ENCODE peak calls at places on chromosome 16, in nine cellular contexts. One of them, this sample, is unnamed.
A peak's percentile ranks its signal among the peaks of the same experiment; 100 is the strongest.

GRCh38 chr16:2008631-2009301 is 855 bp downstream of the ZNF598 start:
- DNase-seq in left ventricle myocardium inferior: peak; percentile 17
- DNase-seq in mucosa of descending colon: peak; percentile 62
- DNase-seq in suprapubic skin: no peak
- DNase-seq in stimulated activated CD4-positive, alpha-beta T cell treated with anti-CD3 and anti-CD28 coated beads, Interleukin-1b, Interleukin-23, amount 100 ng/mL, for 24 hours: no peak
- DNase-seq in ELF-1: no peak
- DNase-seq in foreskin fibroblast: peak; percentile 73
- DNase-seq in H7: peak; percentile 82
- DNase-seq in nucleus accumbens: no peak
- DNase-seq in this sample: no peak

GRCh38 chr16:53821487-53821886 is 117.5 kb downstream of the FTO start:
- DNase-seq in left ventricle myocardium inferior: no peak
- DNase-seq in mucosa of descending colon: no peak
- DNase-seq in suprapubic skin: no peak
- DNase-seq in stimulated activated CD4-positive, alpha-beta T cell treated with anti-CD3 and anti-CD28 coated beads, Interleukin-1b, Interleukin-23, amount 100 ng/mL, for 24 hours: no peak
- DNase-seq in ELF-1: no peak
- DNase-seq in foreskin fibroblast: peak; percentile 58
- DNase-seq in H7: no peak
- DNase-seq in nucleus accumbens: no peak
- DNase-seq in this sample: no peak

GRCh38 chr16:67544329-67544841 is 15.8 kb downstream of the RIPOR1 start:
- DNase-seq in left ventricle myocardium inferior: no peak
- DNase-seq in mucosa of descending colon: no peak
- DNase-seq in suprapubic skin: no peak
- DNase-seq in stimulated activated CD4-positive, alpha-beta T cell treated with anti-CD3 and anti-CD28 coated beads, Interleukin-1b, Interleukin-23, amount 100 ng/mL, for 24 hours: no peak
- DNase-seq in ELF-1: no peak
- DNase-seq in foreskin fibroblast: no peak
- DNase-seq in H7: peak; percentile 70
- DNase-seq in nucleus accumbens: no peak
- DNase-seq in this sample: no peak

GRCh38 chr16:566475-567361 is at the start of gene NHLRC4:
- DNase-seq in left ventricle myocardium inferior: peak; percentile 83
- DNase-seq in mucosa of descending colon: peak; percentile 81
- DNase-seq in suprapubic skin: no peak
- DNase-seq in stimulated activated CD4-positive, alpha-beta T cell treated with anti-CD3 and anti-CD28 coated beads, Interleukin-1b, Interleukin-23, amount 100 ng/mL, for 24 hours: peak; percentile 37
- DNase-seq in ELF-1: peak; percentile 84
- DNase-seq in foreskin fibroblast: peak; percentile 79
- DNase-seq in H7: peak; percentile 96
- DNase-seq in nucleus accumbens: no peak
- DNase-seq in this sample: peak; percentile 77

GRCh38 chr16:56931253-56931768 is 631 bp upstream of the HERPUD1 start:
- DNase-seq in left ventricle myocardium inferior: no peak
- DNase-seq in mucosa of descending colon: peak; percentile 83
- DNase-seq in suprapubic skin: no peak
- DNase-seq in stimulated activated CD4-positive, alpha-beta T cell treated with anti-CD3 and anti-CD28 coated beads, Interleukin-1b, Interleukin-23, amount 100 ng/mL, for 24 hours: no peak
- DNase-seq in ELF-1: peak; percentile 37
- DNase-seq in foreskin fibroblast: no peak
- DNase-seq in H7: peak; percentile 57
- DNase-seq in nucleus accumbens: no peak
- DNase-seq in this sample: no peak

GRCh38 chr16:80948886-80949502 is 57.7 kb downstream of the CMC2 start:
- DNase-seq in left ventricle myocardium inferior: peak; percentile 58
- DNase-seq in mucosa of descending colon: peak; percentile 62
- DNase-seq in suprapubic skin: no peak
- DNase-seq in stimulated activated CD4-positive, alpha-beta T cell treated with anti-CD3 and anti-CD28 coated beads, Interleukin-1b, Interleukin-23, amount 100 ng/mL, for 24 hours: peak; percentile 20
- DNase-seq in ELF-1: peak; percentile 67
- DNase-seq in foreskin fibroblast: peak; percentile 64
- DNase-seq in H7: peak; percentile 55
- DNase-seq in nucleus accumbens: peak; percentile 7
- DNase-seq in this sample: peak; percentile 51

GRCh38 chr16:2770057-2770780 is 6.9 kb downstream of the ELOB start:
- DNase-seq in left ventricle myocardium inferior: no peak
- DNase-seq in mucosa of descending colon: no peak
- DNase-seq in suprapubic skin: no peak
- DNase-seq in stimulated activated CD4-positive, alpha-beta T cell treated with anti-CD3 and anti-CD28 coated beads, Interleukin-1b, Interleukin-23, amount 100 ng/mL, for 24 hours: no peak
- DNase-seq in ELF-1: no peak
- DNase-seq in foreskin fibroblast: no peak
- DNase-seq in H7: peak; percentile 74
- DNase-seq in nucleus accumbens: no peak
- DNase-seq in this sample: no peak

GRCh38 chr16:88817785-88818609 is 6.3 kb upstream of the APRT start:
- DNase-seq in left ventricle myocardium inferior: no peak
- DNase-seq in mucosa of descending colon: no peak
- DNase-seq in suprapubic skin: no peak
- DNase-seq in stimulated activated CD4-positive, alpha-beta T cell treated with anti-CD3 and anti-CD28 coated beads, Interleukin-1b, Interleukin-23, amount 100 ng/mL, for 24 hours: no peak
- DNase-seq in ELF-1: no peak
- DNase-seq in foreskin fibroblast: peak; percentile 51
- DNase-seq in H7: no peak
- DNase-seq in nucleus accumbens: no peak
- DNase-seq in this sample: no peak

GRCh38 chr16:63978240-63978639 is 1143.6 kb downstream of the CDH11 start:
- DNase-seq in left ventricle myocardium inferior: no peak
- DNase-seq in mucosa of descending colon: no peak
- DNase-seq in suprapubic skin: no peak
- DNase-seq in stimulated activated CD4-positive, alpha-beta T cell treated with anti-CD3 and anti-CD28 coated beads, Interleukin-1b, Interleukin-23, amount 100 ng/mL, for 24 hours: no peak
- DNase-seq in ELF-1: no peak
- DNase-seq in foreskin fibroblast: no peak
- DNase-seq in H7: peak; percentile 10
- DNase-seq in nucleus accumbens: no peak
- DNase-seq in this sample: no peak

GRCh38 chr16:89319883-89320716 is 102.6 kb downstream of the ZNF778 start:
- DNase-seq in left ventricle myocardium inferior: no peak
- DNase-seq in mucosa of descending colon: peak; percentile 74
- DNase-seq in suprapubic skin: no peak
- DNase-seq in stimulated activated CD4-positive, alpha-beta T cell treated with anti-CD3 and anti-CD28 coated beads, Interleukin-1b, Interleukin-23, amount 100 ng/mL, for 24 hours: no peak
- DNase-seq in ELF-1: peak; percentile 90
- DNase-seq in foreskin fibroblast: peak; percentile 92
- DNase-seq in H7: no peak
- DNase-seq in nucleus accumbens: no peak
- DNase-seq in this sample: peak; percentile 54

GRCh38 chr16:82178352-82178751 is 8.3 kb upstream of the MPHOSPH6 start:
- DNase-seq in left ventricle myocardium inferior: no peak
- DNase-seq in mucosa of descending colon: no peak
- DNase-seq in suprapubic skin: no peak
- DNase-seq in stimulated activated CD4-positive, alpha-beta T cell treated with anti-CD3 and anti-CD28 coated beads, Interleukin-1b, Interleukin-23, amount 100 ng/mL, for 24 hours: no peak
- DNase-seq in ELF-1: no peak
- DNase-seq in foreskin fibroblast: no peak
- DNase-seq in H7: no peak
- DNase-seq in nucleus accumbens: no peak
- DNase-seq in this sample: no peak

GRCh38 chr16:19429271-19429670 is 11.6 kb downstream of the TMC5 start:
- DNase-seq in left ventricle myocardium inferior: no peak
- DNase-seq in mucosa of descending colon: no peak
- DNase-seq in suprapubic skin: no peak
- DNase-seq in stimulated activated CD4-positive, alpha-beta T cell treated with anti-CD3 and anti-CD28 coated beads, Interleukin-1b, Interleukin-23, amount 100 ng/mL, for 24 hours: no peak
- DNase-seq in ELF-1: no peak
- DNase-seq in foreskin fibroblast: no peak
- DNase-seq in H7: no peak
- DNase-seq in nucleus accumbens: no peak
- DNase-seq in this sample: no peak

GRCh38 chr16:12833939-12834338 is 30.3 kb upstream of the CPPED1 start:
- DNase-seq in left ventricle myocardium inferior: no peak
- DNase-seq in mucosa of descending colon: no peak
- DNase-seq in suprapubic skin: no peak
- DNase-seq in stimulated activated CD4-positive, alpha-beta T cell treated with anti-CD3 and anti-CD28 coated beads, Interleukin-1b, Interleukin-23, amount 100 ng/mL, for 24 hours: no peak
- DNase-seq in ELF-1: peak; percentile 67
- DNase-seq in foreskin fibroblast: peak; percentile 49
- DNase-seq in H7: peak; percentile 17
- DNase-seq in nucleus accumbens: no peak
- DNase-seq in this sample: no peak

GRCh38 chr16:85366031-85366763 is 246.9 kb upstream of the GSE1 start:
- DNase-seq in left ventricle myocardium inferior: no peak
- DNase-seq in mucosa of descending colon: no peak
- DNase-seq in suprapubic skin: peak; percentile 60
- DNase-seq in stimulated activated CD4-positive, alpha-beta T cell treated with anti-CD3 and anti-CD28 coated beads, Interleukin-1b, Interleukin-23, amount 100 ng/mL, for 24 hours: no peak
- DNase-seq in ELF-1: peak; percentile 52
- DNase-seq in foreskin fibroblast: peak; percentile 29
- DNase-seq in H7: peak; percentile 90
- DNase-seq in nucleus accumbens: no peak
- DNase-seq in this sample: no peak